ENCODE peak calls at places on chromosomes 5 and 9, in seven cellular contexts. One of them, this sample, is unnamed.

GRCh38 chr9:38311382-38312270 is 80.9 kb upstream of the ALDH1B1 start:
- DNase-seq in GM13976: no peak
- DNase-seq in fibroblast of pulmonary artery: peak
- DNase-seq in prostate gland: no peak
- DNase-seq in kidney: no peak
- DNase-seq in AG09309: no peak
- DNase-seq in lower lobe of right lung: no peak
- DNase-seq in this sample: no peak

GRCh38 chr5:16508730-16509531 is 43.3 kb upstream of the ZNF622 start:
- DNase-seq in kidney: peak
- DNase-seq in AG09309: no peak
- DNase-seq in GM13976: no peak
- DNase-seq in fibroblast of pulmonary artery: no peak
- DNase-seq in lower lobe of right lung: peak
- DNase-seq in prostate gland: peak
- DNase-seq in this sample: no peak

GRCh38 chr5:153901449-153901848 is 137.3 kb downstream of the FAM114A2 start:
- DNase-seq in prostate gland: no peak
- DNase-seq in AG09309: no peak
- DNase-seq in fibroblast of pulmonary artery: no peak
- DNase-seq in kidney: no peak
- DNase-seq in lower lobe of right lung: no peak
- DNase-seq in GM13976: no peak
- DNase-seq in this sample: no peak

GRCh38 chr5:100722657-100723056 is 180.4 kb downstream of the ST8SIA4 start:
- DNase-seq in kidney: no peak
- DNase-seq in prostate gland: no peak
- DNase-seq in lower lobe of right lung: no peak
- DNase-seq in fibroblast of pulmonary artery: no peak
- DNase-seq in AG09309: no peak
- DNase-seq in GM13976: no peak
- DNase-seq in this sample: no peak

GRCh38 chr9:134175291-134175807 is 11.0 kb upstream of the RNU6ATAC start:
- DNase-seq in prostate gland: no peak
- DNase-seq in fibroblast of pulmonary artery: no peak
- DNase-seq in lower lobe of right lung: no peak
- DNase-seq in GM13976: no peak
- DNase-seq in kidney: peak
- DNase-seq in AG09309: no peak
- DNase-seq in this sample: no peak

GRCh38 chr5:67215592-67216471 is 19.2 kb upstream of the CD180 start:
- DNase-seq in AG09309: no peak
- DNase-seq in prostate gland: peak
- DNase-seq in fibroblast of pulmonary artery: peak
- DNase-seq in kidney: peak
- DNase-seq in GM13976: peak
- DNase-seq in lower lobe of right lung: peak
- DNase-seq in this sample: peak

GRCh38 chr5:104179057-104179456 is 616.5 kb upstream of the NUDT12 start:
- DNase-seq in fibroblast of pulmonary artery: peak
- DNase-seq in lower lobe of right lung: no peak
- DNase-seq in kidney: no peak
- DNase-seq in prostate gland: no peak
- DNase-seq in GM13976: peak
- DNase-seq in AG09309: peak
- DNase-seq in this sample: no peak

GRCh38 chr5:150492621-150493020 is 15.3 kb upstream of the NDST1 start:
- DNase-seq in kidney: no peak
- DNase-seq in GM13976: no peak
- DNase-seq in fibroblast of pulmonary artery: no peak
- DNase-seq in lower lobe of right lung: no peak
- DNase-seq in AG09309: no peak
- DNase-seq in prostate gland: peak
- DNase-seq in this sample: no peak

GRCh38 chr5:54561646-54562045 is 44.1 kb downstream of the SNX18 start:
- DNase-seq in fibroblast of pulmonary artery: no peak
- DNase-seq in GM13976: no peak
- DNase-seq in kidney: no peak
- DNase-seq in prostate gland: no peak
- DNase-seq in lower lobe of right lung: no peak
- DNase-seq in AG09309: no peak
- DNase-seq in this sample: no peak

GRCh38 chr9:16680965-16681658 is 189.4 kb downstream of the BNC2 start:
- DNase-seq in AG09309: peak
- DNase-seq in fibroblast of pulmonary artery: no peak
- DNase-seq in prostate gland: no peak
- DNase-seq in lower lobe of right lung: no peak
- DNase-seq in kidney: no peak
- DNase-seq in GM13976: no peak
- DNase-seq in this sample: no peak

GRCh38 chr9:75265525-75265972 is 177.2 kb downstream of the OSTF1 start:
- DNase-seq in lower lobe of right lung: no peak
- DNase-seq in prostate gland: peak
- DNase-seq in kidney: no peak
- DNase-seq in AG09309: peak
- DNase-seq in fibroblast of pulmonary artery: peak
- DNase-seq in GM13976: peak
- DNase-seq in this sample: no peak

GRCh38 chr9:114779352-114779845 is 26.4 kb downstream of the TNFSF15 start:
- DNase-seq in GM13976: no peak
- DNase-seq in kidney: peak
- DNase-seq in lower lobe of right lung: peak
- DNase-seq in fibroblast of pulmonary artery: peak
- DNase-seq in AG09309: no peak
- DNase-seq in prostate gland: peak
- DNase-seq in this sample: no peak

GRCh38 chr5:77425998-77426659 is 66.0 kb downstream of the WDR41 start:
- DNase-seq in fibroblast of pulmonary artery: no peak
- DNase-seq in lower lobe of right lung: no peak
- DNase-seq in kidney: no peak
- DNase-seq in AG09309: no peak
- DNase-seq in prostate gland: peak
- DNase-seq in GM13976: no peak
- DNase-seq in this sample: no peak

GRCh38 chr5:179278119-179278518 is 67.1 kb downstream of the ADAMTS2 start:
- DNase-seq in GM13976: no peak
- DNase-seq in kidney: peak
- DNase-seq in lower lobe of right lung: no peak
- DNase-seq in AG09309: no peak
- DNase-seq in fibroblast of pulmonary artery: no peak
- DNase-seq in prostate gland: no peak
- DNase-seq in this sample: no peak

GRCh38 chr5:124655943-124656459 is 90.4 kb downstream of the ZNF608 start:
- DNase-seq in AG09309: no peak
- DNase-seq in fibroblast of pulmonary artery: peak
- DNase-seq in GM13976: no peak
- DNase-seq in prostate gland: peak
- DNase-seq in lower lobe of right lung: no peak
- DNase-seq in kidney: no peak
- DNase-seq in this sample: no peak

GRCh38 chr9:129270903-129271431 is 92.9 kb upstream of the IER5L start:
- DNase-seq in AG09309: peak
- DNase-seq in lower lobe of right lung: peak
- DNase-seq in prostate gland: no peak
- DNase-seq in fibroblast of pulmonary artery: peak
- DNase-seq in kidney: peak
- DNase-seq in GM13976: peak
- DNase-seq in this sample: no peak

GRCh38 chr5:51226420-51226735 is 156.9 kb upstream of the ISL1 start:
- DNase-seq in lower lobe of right lung: peak
- DNase-seq in AG09309: no peak
- DNase-seq in fibroblast of pulmonary artery: no peak
- DNase-seq in prostate gland: no peak
- DNase-seq in kidney: no peak
- DNase-seq in GM13976: no peak
- DNase-seq in this sample: no peak

GRCh38 chr5:81353189-81353588 is 40.7 kb downstream of the ACOT12 start:
- DNase-seq in GM13976: no peak
- DNase-seq in AG09309: no peak
- DNase-seq in prostate gland: no peak
- DNase-seq in fibroblast of pulmonary artery: no peak
- DNase-seq in lower lobe of right lung: no peak
- DNase-seq in kidney: no peak
- DNase-seq in this sample: no peak

GRCh38 chr5:127294829-127295228 is 4.2 kb downstream of the MEGF10 start:
- DNase-seq in prostate gland: no peak
- DNase-seq in GM13976: no peak
- DNase-seq in AG09309: no peak
- DNase-seq in lower lobe of right lung: no peak
- DNase-seq in fibroblast of pulmonary artery: no peak
- DNase-seq in kidney: no peak
- DNase-seq in this sample: no peak

GRCh38 chr5:16179936-16180788 is 571 bp upstream of the MARCHF11 start:
- DNase-seq in GM13976: no peak
- DNase-seq in lower lobe of right lung: no peak
- DNase-seq in kidney: peak
- DNase-seq in fibroblast of pulmonary artery: no peak
- DNase-seq in prostate gland: no peak
- DNase-seq in AG09309: no peak
- DNase-seq in this sample: no peak

GRCh38 chr5:139246394-139246793 is 47.1 kb upstream of the MATR3 start:
- DNase-seq in AG09309: no peak
- DNase-seq in lower lobe of right lung: peak
- DNase-seq in kidney: no peak
- DNase-seq in fibroblast of pulmonary artery: peak
- DNase-seq in GM13976: peak
- DNase-seq in prostate gland: no peak
- DNase-seq in this sample: no peak

GRCh38 chr9:134892221-134892620 is 11.6 kb downstream of the FCN2 start:
- DNase-seq in lower lobe of right lung: peak
- DNase-seq in prostate gland: no peak
- DNase-seq in fibroblast of pulmonary artery: no peak
- DNase-seq in GM13976: no peak
- DNase-seq in AG09309: no peak
- DNase-seq in kidney: no peak
- DNase-seq in this sample: no peak

GRCh38 chr5:170439246-170439943 is 50.2 kb upstream of the KCNMB1 start:
- DNase-seq in lower lobe of right lung: no peak
- DNase-seq in GM13976: no peak
- DNase-seq in fibroblast of pulmonary artery: no peak
- DNase-seq in AG09309: no peak
- DNase-seq in kidney: no peak
- DNase-seq in prostate gland: no peak
- DNase-seq in this sample: no peak

GRCh38 chr9:133606722-133607053 is 2.5 kb downstream of the FAM163B start:
- DNase-seq in kidney: peak
- DNase-seq in GM13976: no peak
- DNase-seq in AG09309: no peak
- DNase-seq in lower lobe of right lung: peak
- DNase-seq in prostate gland: no peak
- DNase-seq in fibroblast of pulmonary artery: no peak
- DNase-seq in this sample: no peak

GRCh38 chr9:32398207-32398606 is 13.8 kb downstream of the ACO1 start:
- DNase-seq in prostate gland: no peak
- DNase-seq in kidney: no peak
- DNase-seq in AG09309: no peak
- DNase-seq in fibroblast of pulmonary artery: no peak
- DNase-seq in lower lobe of right lung: no peak
- DNase-seq in GM13976: no peak
- DNase-seq in this sample: no peak

GRCh38 chr9:137293094-137293481 is 9.0 kb downstream of the NRARP start:
- DNase-seq in fibroblast of pulmonary artery: no peak
- DNase-seq in AG09309: no peak
- DNase-seq in GM13976: no peak
- DNase-seq in lower lobe of right lung: no peak
- DNase-seq in kidney: peak
- DNase-seq in prostate gland: peak
- DNase-seq in this sample: no peak

GRCh38 chr9:133979124-133979920 is 12.8 kb downstream of the VAV2 start:
- DNase-seq in GM13976: peak
- DNase-seq in kidney: peak
- DNase-seq in AG09309: no peak
- DNase-seq in fibroblast of pulmonary artery: peak
- DNase-seq in lower lobe of right lung: peak
- DNase-seq in prostate gland: no peak
- DNase-seq in this sample: peak

GRCh38 chr9:16063241-16063591 is 510.4 kb downstream of the CCDC171 start:
- DNase-seq in kidney: no peak
- DNase-seq in AG09309: no peak
- DNase-seq in fibroblast of pulmonary artery: no peak
- DNase-seq in lower lobe of right lung: no peak
- DNase-seq in GM13976: no peak
- DNase-seq in prostate gland: no peak
- DNase-seq in this sample: no peak

GRCh38 chr5:124888050-124888506 is 141.6 kb upstream of the ZNF608 start:
- DNase-seq in prostate gland: no peak
- DNase-seq in fibroblast of pulmonary artery: no peak
- DNase-seq in AG09309: no peak
- DNase-seq in GM13976: no peak
- DNase-seq in lower lobe of right lung: no peak
- DNase-seq in kidney: no peak
- DNase-seq in this sample: no peak

DNA sequence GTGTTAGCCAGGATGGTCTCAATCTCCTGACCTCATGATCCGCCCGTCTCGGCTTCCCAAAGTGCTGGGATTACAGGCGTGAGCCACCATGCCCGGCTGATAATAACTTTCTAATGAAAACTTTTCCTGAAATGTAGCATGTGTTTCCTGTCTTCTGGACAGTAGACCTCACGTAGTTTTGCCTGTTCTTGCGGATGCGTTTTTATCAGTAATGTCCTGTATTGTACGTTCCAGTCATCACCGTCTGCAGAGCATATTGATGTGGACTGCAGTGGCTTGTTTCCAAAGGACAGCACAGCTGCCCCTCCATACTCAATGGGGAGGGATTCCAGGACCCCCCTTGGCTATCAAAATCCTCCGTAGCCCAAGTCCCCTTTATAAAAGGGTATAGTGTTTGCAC is 12.8 kb downstream of the EXOC3 start:
- DNase-seq in GM13976: no peak
- DNase-seq in fibroblast of pulmonary artery: no peak
- DNase-seq in prostate gland: no peak
- DNase-seq in kidney: no peak
- DNase-seq in lower lobe of right lung: no peak
- DNase-seq in AG09309: no peak
- DNase-seq in this sample: no peak
- TF ChIP-seq CTCF in GM13976: no peak
- TF ChIP-seq CTCF in fibroblast of pulmonary artery: no peak
- TF ChIP-seq CTCF in prostate gland: no peak
- TF ChIP-seq CTCF in kidney: no peak
- TF ChIP-seq CTCF in lower lobe of right lung: no peak
- TF ChIP-seq CTCF in AG09309: no peak
- TF ChIP-seq CTCF in this sample: no peak

GRCh38 chr5:151923865-151924264 is 786 bp downstream of the GLRA1 start:
- DNase-seq in fibroblast of pulmonary artery: no peak
- DNase-seq in lower lobe of right lung: no peak
- DNase-seq in GM13976: peak
- DNase-seq in kidney: no peak
- DNase-seq in prostate gland: no peak
- DNase-seq in AG09309: no peak
- DNase-seq in this sample: no peak
- TF ChIP-seq CTCF in fibroblast of pulmonary artery: peak
- TF ChIP-seq CTCF in lower lobe of right lung: no peak
- TF ChIP-seq CTCF in GM13976: no peak
- TF ChIP-seq CTCF in kidney: no peak
- TF ChIP-seq CTCF in prostate gland: no peak
- TF ChIP-seq CTCF in AG09309: peak
- TF ChIP-seq CTCF in this sample: no peak

GRCh38 chr9:124776952-124777645 is at the start of gene OLFML2A:
- DNase-seq in prostate gland: no peak
- DNase-seq in lower lobe of right lung: no peak
- DNase-seq in fibroblast of pulmonary artery: no peak
- DNase-seq in AG09309: no peak
- DNase-seq in GM13976: peak
- DNase-seq in kidney: peak
- DNase-seq in this sample: peak
- TF ChIP-seq CTCF in prostate gland: peak
- TF ChIP-seq CTCF in lower lobe of right lung: peak
- TF ChIP-seq CTCF in fibroblast of pulmonary artery: no peak
- TF ChIP-seq CTCF in AG09309: peak
- TF ChIP-seq CTCF in GM13976: peak
- TF ChIP-seq CTCF in kidney: no peak
- TF ChIP-seq CTCF in this sample: no peak

GRCh38 chr5:109959652-109960051 is 269.9 kb downstream of the MAN2A1 start:
- DNase-seq in GM13976: no peak
- DNase-seq in kidney: no peak
- DNase-seq in fibroblast of pulmonary artery: no peak
- DNase-seq in AG09309: no peak
- DNase-seq in prostate gland: no peak
- DNase-seq in lower lobe of right lung: no peak
- DNase-seq in this sample: no peak
- TF ChIP-seq CTCF in GM13976: no peak
- TF ChIP-seq CTCF in kidney: no peak
- TF ChIP-seq CTCF in fibroblast of pulmonary artery: peak
- TF ChIP-seq CTCF in AG09309: peak
- TF ChIP-seq CTCF in prostate gland: no peak
- TF ChIP-seq CTCF in lower lobe of right lung: no peak
- TF ChIP-seq CTCF in this sample: no peak

This sample was measured in activated B cell treated with CpG ODN at 0.5 μM for 24 hours.